ENCODE peak calls at places on chromosome 1, in four cellular contexts. W is ELR; Q is activated T-cell treated with anti-CD3 and anti-CD28 coated beads, Interleukin-2, amount 50 U/mL, for 24 hours; M is dermis microvascular lymphatic vessel endothelial cell. D is an unnamed sample.

GRCh38 chr1:7292714-7293419 is 478.2 kb upstream of the VAMP3 start:
- DNase-seq in M (no peak), Q (no peak), W (no peak), D (no peak)

GRCh38 chr1:183879477-183879876 is 74.6 kb downstream of the RGL1 start:
- DNase-seq in W (no peak), M (no peak), Q (no peak), D (peak)

GRCh38 chr1:2845874-2846273 is 44.4 kb upstream of the TTC34 start:
- DNase-seq in M (no peak), Q (no peak), W (no peak), D (no peak)

GRCh38 chr1:156285437-156285836 is 1.3 kb downstream of the TMEM79 start:
- DNase-seq in M (no peak), W (no peak), Q (no peak), D (no peak)

GRCh38 chr1:97877307-97877706 is 43.5 kb downstream of the DPYD start:
- DNase-seq in W (no peak), Q (no peak), M (no peak), D (no peak)

GRCh38 chr1:59455206-59455605 is 158.3 kb downstream of the FGGY start:
- DNase-seq in M (no peak), W (peak), Q (no peak), D (peak)

GRCh38 chr1:117179471-117179870 is 31.3 kb downstream of the VTCN1 start:
- DNase-seq in W (no peak), M (no peak), Q (no peak), D (no peak)

GRCh38 chr1:228101994-228102790 is 933 bp downstream of the C1orf35 start:
- DNase-seq in W (peak), Q (peak), M (no peak), D (peak)

GRCh38 chr1:47424336-47424982 is 8.4 kb downstream of the FOXE3 start:
- DNase-seq in M (no peak), W (peak), Q (no peak), D (peak)

GRCh38 chr1:6958407-6958806 is 173.2 kb downstream of the CAMTA1 start:
- DNase-seq in Q (no peak), W (no peak), M (no peak), D (no peak)

GRCh38 chr1:69073176-69073575 is 494.5 kb upstream of the LRRC7 start:
- DNase-seq in Q (no peak), M (no peak), W (no peak), D (no peak)

GRCh38 chr1:10655002-10655401 is 141.4 kb downstream of the CASZ1 start:
- DNase-seq in M (no peak), Q (no peak), W (no peak), D (no peak)

GRCh38 chr1:240691521-240692338 is 79.8 kb upstream of the GREM2 start:
- DNase-seq in Q (no peak), M (no peak), W (peak), D (peak)

GRCh38 chr1:243230914-243231313 is 24.2 kb downstream of the CEP170 start:
- DNase-seq in M (no peak), W (peak), Q (no peak), D (peak)

D was measured in GM23248.